ENCODE peak calls at places on chromosome 12, in ten cellular contexts. One of them, this sample, is unnamed.

GRCh38 chr12:117506333-117506732 is 144.9 kb upstream of the NOS1 start:
- DNase-seq in DND-41: no peak
- DNase-seq in heart left ventricle: no peak
- DNase-seq in mammary epithelial cell: no peak
- DNase-seq in uterus: no peak
- DNase-seq in GM23248: no peak
- DNase-seq in A673: no peak
- DNase-seq in ascending aorta: no peak
- DNase-seq in K562: no peak
- DNase-seq in CD4-positive, alpha-beta memory T cell: no peak
- DNase-seq in this sample: no peak

GRCh38 chr12:30824311-30824710 is 69.6 kb upstream of the CAPRIN2 start:
- DNase-seq in heart left ventricle: no peak
- DNase-seq in DND-41: no peak
- DNase-seq in A673: no peak
- DNase-seq in uterus: no peak
- DNase-seq in K562: no peak
- DNase-seq in CD4-positive, alpha-beta memory T cell: no peak
- DNase-seq in GM23248: no peak
- DNase-seq in mammary epithelial cell: no peak
- DNase-seq in ascending aorta: no peak
- DNase-seq in this sample: no peak

GRCh38 chr12:124498178-124498869 is 69.1 kb downstream of the NCOR2 start:
- DNase-seq in DND-41: no peak
- DNase-seq in heart left ventricle: no peak
- DNase-seq in uterus: no peak
- DNase-seq in K562: no peak
- DNase-seq in A673: no peak
- DNase-seq in GM23248: peak; percentile 81
- DNase-seq in mammary epithelial cell: no peak
- DNase-seq in ascending aorta: no peak
- DNase-seq in CD4-positive, alpha-beta memory T cell: no peak
- DNase-seq in this sample: no peak

GRCh38 chr12:47652491-47653234 is 53.2 kb downstream of the RPAP3 start:
- DNase-seq in ascending aorta: no peak
- DNase-seq in uterus: no peak
- DNase-seq in A673: peak; percentile 89
- DNase-seq in K562: no peak
- DNase-seq in DND-41: no peak
- DNase-seq in CD4-positive, alpha-beta memory T cell: no peak
- DNase-seq in GM23248: peak; percentile 17
- DNase-seq in mammary epithelial cell: no peak
- DNase-seq in heart left ventricle: no peak
- DNase-seq in this sample: no peak

GRCh38 chr12:45671254-45671653 is 58.3 kb upstream of the ARID2 start:
- DNase-seq in heart left ventricle: peak; percentile 26
- DNase-seq in mammary epithelial cell: no peak
- DNase-seq in GM23248: peak; percentile 61
- DNase-seq in CD4-positive, alpha-beta memory T cell: no peak
- DNase-seq in ascending aorta: no peak
- DNase-seq in K562: no peak
- DNase-seq in uterus: no peak
- DNase-seq in DND-41: no peak
- DNase-seq in A673: no peak
- DNase-seq in this sample: no peak

GRCh38 chr12:80837342-80837978 is 100.3 kb downstream of the LIN7A start:
- DNase-seq in CD4-positive, alpha-beta memory T cell: no peak
- DNase-seq in A673: peak; percentile 82
- DNase-seq in ascending aorta: no peak
- DNase-seq in K562: no peak
- DNase-seq in heart left ventricle: no peak
- DNase-seq in mammary epithelial cell: peak; percentile 24
- DNase-seq in GM23248: peak; percentile 77
- DNase-seq in uterus: peak; percentile 22
- DNase-seq in DND-41: no peak
- DNase-seq in this sample: no peak

GRCh38 chr12:106894774-106895173 is 60.9 kb upstream of the TMEM263 start:
- DNase-seq in ascending aorta: no peak
- DNase-seq in K562: no peak
- DNase-seq in heart left ventricle: no peak
- DNase-seq in mammary epithelial cell: no peak
- DNase-seq in CD4-positive, alpha-beta memory T cell: no peak
- DNase-seq in GM23248: no peak
- DNase-seq in DND-41: no peak
- DNase-seq in A673: no peak
- DNase-seq in uterus: no peak
- DNase-seq in this sample: no peak

GRCh38 chr12:99722690-99723486 is 75.3 kb downstream of the GARIN6 start:
- DNase-seq in DND-41: no peak
- DNase-seq in CD4-positive, alpha-beta memory T cell: no peak
- DNase-seq in A673: no peak
- DNase-seq in uterus: no peak
- DNase-seq in K562: no peak
- DNase-seq in GM23248: no peak
- DNase-seq in mammary epithelial cell: no peak
- DNase-seq in ascending aorta: no peak
- DNase-seq in heart left ventricle: no peak
- DNase-seq in this sample: no peak

GRCh38 chr12:122844366-122844971 is 9.2 kb downstream of the HIP1R start:
- DNase-seq in mammary epithelial cell: no peak
- DNase-seq in ascending aorta: no peak
- DNase-seq in A673: no peak
- DNase-seq in DND-41: no peak
- DNase-seq in CD4-positive, alpha-beta memory T cell: no peak
- DNase-seq in K562: no peak
- DNase-seq in heart left ventricle: no peak
- DNase-seq in uterus: no peak
- DNase-seq in GM23248: no peak
- DNase-seq in this sample: no peak

DNA sequence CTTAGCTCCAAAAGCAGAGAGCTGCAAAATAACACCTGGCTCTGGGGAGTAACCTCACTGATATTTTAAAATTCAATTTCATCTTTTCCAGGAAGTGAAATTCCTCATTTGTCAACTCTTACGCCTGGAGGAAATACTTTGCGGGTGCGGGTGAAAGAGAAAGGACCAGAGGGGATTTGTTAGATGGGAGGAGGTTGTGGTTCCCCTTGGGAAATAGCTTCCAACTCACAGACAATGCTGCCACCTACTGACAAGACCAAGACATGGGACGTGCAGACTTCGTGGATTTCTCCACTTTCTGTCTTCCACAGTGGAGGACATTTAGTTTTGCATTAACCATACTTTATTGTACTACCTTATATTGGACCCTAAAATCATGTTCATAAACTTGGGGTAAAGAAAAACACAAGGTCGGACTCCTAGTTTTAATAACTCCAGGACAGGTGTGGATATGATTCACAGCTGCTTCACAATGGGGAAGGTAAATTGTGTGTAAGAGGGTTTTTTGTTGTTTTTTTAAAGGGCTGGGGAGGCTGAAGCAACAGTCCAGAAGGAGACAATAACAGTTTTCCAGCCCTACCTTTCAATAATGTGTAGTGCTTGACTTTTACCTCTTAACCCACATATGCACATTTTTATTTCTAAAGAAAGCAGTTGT is 10.8 kb downstream of the FBXL14 start:
- DNase-seq in mammary epithelial cell: peak; percentile 70
- DNase-seq in A673: peak; percentile 88
- DNase-seq in heart left ventricle: peak; percentile 71
- DNase-seq in K562: peak; percentile 70
- DNase-seq in GM23248: peak; percentile 93
- DNase-seq in DND-41: peak; percentile 79
- DNase-seq in ascending aorta: peak; percentile 82
- DNase-seq in CD4-positive, alpha-beta memory T cell: peak; percentile 65
- DNase-seq in uterus: peak; percentile 68
- DNase-seq in this sample: peak; percentile 68
- H3K27me3 ChIP-seq in mammary epithelial cell: no peaks in the 10 kb centered on the region
- H3K27me3 ChIP-seq in A673: no peaks in the 10 kb centered on the region
- H3K27me3 ChIP-seq in heart left ventricle: no peaks in the 10 kb centered on the region
- H3K27me3 ChIP-seq in K562: no peaks in the 10 kb centered on the region
- H3K27me3 ChIP-seq in GM23248: no peaks in the 10 kb centered on the region
- H3K27me3 ChIP-seq in DND-41: no peaks in the 10 kb centered on the region
- H3K27me3 ChIP-seq in ascending aorta: no peaks in the 10 kb centered on the region
- H3K27me3 ChIP-seq in CD4-positive, alpha-beta memory T cell: no peaks in the 10 kb centered on the region
- H3K27me3 ChIP-seq in uterus: no peaks in the 10 kb centered on the region
- H3K27me3 ChIP-seq in this sample: no peaks in the 10 kb centered on the region

GRCh38 chr12:52532636-52533035 is 12.4 kb upstream of the KRT5 start:
- DNase-seq in A673: no peak
- DNase-seq in K562: no peak
- DNase-seq in DND-41: no peak
- DNase-seq in uterus: no peak
- DNase-seq in GM23248: no peak
- DNase-seq in CD4-positive, alpha-beta memory T cell: no peak
- DNase-seq in heart left ventricle: no peak
- DNase-seq in ascending aorta: no peak
- DNase-seq in mammary epithelial cell: no peak
- DNase-seq in this sample: no peak

GRCh38 chr12:52530366-52530765 is 10.2 kb upstream of the KRT5 start:
- DNase-seq in DND-41: no peak
- DNase-seq in heart left ventricle: no peak
- DNase-seq in uterus: peak; percentile 0
- DNase-seq in mammary epithelial cell: no peak
- DNase-seq in K562: no peak
- DNase-seq in ascending aorta: no peak
- DNase-seq in CD4-positive, alpha-beta memory T cell: no peak
- DNase-seq in A673: no peak
- DNase-seq in GM23248: no peak
- DNase-seq in this sample: no peak

GRCh38 chr12:52530905-52531304 is 10.7 kb upstream of the KRT5 start:
- DNase-seq in ascending aorta: no peak
- DNase-seq in DND-41: no peak
- DNase-seq in uterus: no peak
- DNase-seq in heart left ventricle: no peak
- DNase-seq in GM23248: no peak
- DNase-seq in mammary epithelial cell: no peak
- DNase-seq in CD4-positive, alpha-beta memory T cell: no peak
- DNase-seq in K562: no peak
- DNase-seq in A673: no peak
- DNase-seq in this sample: no peak

GRCh38 chr12:52529846-52530245 is 9.7 kb upstream of the KRT5 start:
- DNase-seq in A673: no peak
- DNase-seq in mammary epithelial cell: no peak
- DNase-seq in K562: no peak
- DNase-seq in GM23248: no peak
- DNase-seq in heart left ventricle: no peak
- DNase-seq in DND-41: no peak
- DNase-seq in ascending aorta: no peak
- DNase-seq in CD4-positive, alpha-beta memory T cell: no peak
- DNase-seq in uterus: peak; percentile 3
- DNase-seq in this sample: no peak

DNA sequence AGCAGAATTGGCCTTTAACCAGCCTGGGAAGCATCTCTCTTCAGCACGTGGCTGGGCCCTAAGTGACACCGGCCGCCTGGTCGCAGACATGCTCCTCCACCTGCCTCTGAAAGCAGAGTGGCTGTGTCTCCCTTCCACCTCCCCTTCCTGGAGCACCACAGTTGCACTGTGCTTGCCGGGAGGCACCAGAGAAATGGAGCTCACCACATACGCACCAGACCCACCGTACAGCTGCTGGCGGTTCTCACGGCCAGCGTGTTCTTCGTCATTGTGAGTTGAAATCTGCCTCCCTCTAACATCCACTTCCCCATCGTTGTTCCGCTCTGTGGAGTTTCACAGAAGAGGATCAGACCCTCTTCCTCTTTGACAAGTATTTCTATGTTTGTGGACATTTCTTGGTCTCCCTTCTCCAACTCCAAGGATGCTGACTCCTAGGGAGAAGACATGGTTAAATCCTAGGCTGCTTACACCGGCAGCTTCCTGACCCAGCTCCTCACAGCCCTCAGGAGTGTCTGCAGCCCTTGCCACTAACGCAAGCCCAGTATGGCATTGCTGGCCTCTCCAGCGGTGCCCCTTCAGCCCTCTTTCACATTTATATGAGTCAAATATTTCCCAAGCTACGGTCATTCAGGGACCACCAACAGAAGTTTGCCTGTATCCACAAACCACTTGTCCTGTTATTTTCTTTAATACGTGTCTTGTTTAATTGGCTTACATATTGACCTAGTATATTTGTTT is 11.5 kb upstream of the KRT5 start:
- DNase-seq in uterus: no peak
- DNase-seq in mammary epithelial cell: no peak
- DNase-seq in A673: no peak
- DNase-seq in DND-41: no peak
- DNase-seq in heart left ventricle: no peak
- DNase-seq in K562: no peak
- DNase-seq in CD4-positive, alpha-beta memory T cell: no peak
- DNase-seq in ascending aorta: no peak
- DNase-seq in GM23248: no peak
- DNase-seq in this sample: no peak
- H3K4me1 ChIP-seq in uterus: no peaks in the 10 kb centered on the region
- H3K4me1 ChIP-seq in mammary epithelial cell: peaks cover 7% of the 10 kb centered on the region
- H3K4me1 ChIP-seq in A673: no peaks in the 10 kb centered on the region
- H3K4me1 ChIP-seq in DND-41: no peaks in the 10 kb centered on the region
- H3K4me1 ChIP-seq in heart left ventricle: no peaks in the 10 kb centered on the region
- H3K4me1 ChIP-seq in K562: no peaks in the 10 kb centered on the region
- H3K4me1 ChIP-seq in CD4-positive, alpha-beta memory T cell: no peaks in the 10 kb centered on the region
- H3K4me1 ChIP-seq in ascending aorta: no peaks in the 10 kb centered on the region
- H3K4me1 ChIP-seq in GM23248: no peaks in the 10 kb centered on the region
- H3K4me1 ChIP-seq in this sample: peaks cover 7% of the 10 kb centered on the region

DNA sequence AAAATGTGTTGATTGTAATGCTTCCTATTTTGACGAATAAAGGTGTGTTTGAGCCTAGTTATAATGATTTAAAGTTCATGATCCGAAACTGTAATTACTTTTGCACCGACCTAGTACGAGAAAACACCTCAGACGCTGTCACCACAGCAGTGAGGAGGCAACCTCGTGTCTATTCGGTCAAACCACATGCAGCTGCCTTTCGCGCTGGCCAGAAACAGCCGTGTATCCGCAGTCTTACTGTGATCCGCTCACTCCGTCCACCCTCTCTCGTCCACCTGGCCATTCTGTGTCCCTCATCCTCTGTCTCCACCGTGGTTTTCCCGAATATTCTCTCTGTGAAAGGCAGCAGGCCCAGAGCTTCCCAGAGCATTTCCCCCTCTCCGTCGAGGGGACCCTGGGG is 67.1 kb downstream of the NOC4L start:
- DNase-seq in ascending aorta: no peak
- DNase-seq in uterus: no peak
- DNase-seq in GM23248: no peak
- DNase-seq in K562: no peak
- DNase-seq in mammary epithelial cell: no peak
- DNase-seq in heart left ventricle: no peak
- DNase-seq in A673: no peak
- DNase-seq in CD4-positive, alpha-beta memory T cell: no peak
- DNase-seq in DND-41: no peak
- DNase-seq in this sample: no peak
- H3K27me3 ChIP-seq in ascending aorta: no peaks in the 10 kb centered on the region
- H3K27me3 ChIP-seq in uterus: no peaks in the 10 kb centered on the region
- H3K27me3 ChIP-seq in GM23248: peaks cover 16% of the 10 kb centered on the region
- H3K27me3 ChIP-seq in K562: peaks cover 31% of the 10 kb centered on the region
- H3K27me3 ChIP-seq in mammary epithelial cell: no peaks in the 10 kb centered on the region
- H3K27me3 ChIP-seq in heart left ventricle: peaks cover 22% of the 10 kb centered on the region
- H3K27me3 ChIP-seq in A673: peaks cover 4% of the 10 kb centered on the region
- H3K27me3 ChIP-seq in CD4-positive, alpha-beta memory T cell: no peaks in the 10 kb centered on the region
- H3K27me3 ChIP-seq in DND-41: no peaks in the 10 kb centered on the region
- H3K27me3 ChIP-seq in this sample: no peaks in the 10 kb centered on the region

DNA sequence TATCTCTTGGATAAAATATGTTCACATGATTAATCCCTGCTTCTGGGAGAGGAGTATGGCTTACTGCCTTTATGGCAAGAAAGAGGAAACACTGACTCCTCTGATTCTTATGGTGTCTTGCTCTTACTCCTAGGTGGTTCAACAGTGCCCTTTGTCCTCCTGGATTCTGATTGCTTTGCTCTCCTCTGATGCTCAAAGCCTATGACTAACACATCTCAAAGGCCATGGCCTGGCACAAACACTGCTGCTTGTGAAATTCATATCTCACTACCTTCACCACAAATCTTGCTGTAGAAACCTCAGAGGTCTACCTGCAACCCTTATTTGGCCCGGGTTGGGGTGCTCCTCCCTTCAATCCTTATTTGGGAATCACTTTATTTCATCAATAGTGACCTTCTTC is 217.2 kb downstream of the C12orf50 start:
- DNase-seq in DND-41: no peak
- DNase-seq in mammary epithelial cell: peak; percentile 62
- DNase-seq in K562: no peak
- DNase-seq in ascending aorta: no peak
- DNase-seq in CD4-positive, alpha-beta memory T cell: no peak
- DNase-seq in uterus: no peak
- DNase-seq in A673: no peak
- DNase-seq in GM23248: peak; percentile 32
- DNase-seq in heart left ventricle: no peak
- DNase-seq in this sample: no peak
- H3K4me1 ChIP-seq in DND-41: no peaks in the 10 kb centered on the region
- H3K4me1 ChIP-seq in mammary epithelial cell: peaks cover 16% of the 10 kb centered on the region
- H3K4me1 ChIP-seq in K562: no peaks in the 10 kb centered on the region
- H3K4me1 ChIP-seq in ascending aorta: peaks cover 7% of the 10 kb centered on the region
- H3K4me1 ChIP-seq in CD4-positive, alpha-beta memory T cell: no peaks in the 10 kb centered on the region
- H3K4me1 ChIP-seq in uterus: no peaks in the 10 kb centered on the region
- H3K4me1 ChIP-seq in A673: no peaks in the 10 kb centered on the region
- H3K4me1 ChIP-seq in GM23248: peaks cover 50% of the 10 kb centered on the region
- H3K4me1 ChIP-seq in heart left ventricle: no peaks in the 10 kb centered on the region
- H3K4me1 ChIP-seq in this sample: no peaks in the 10 kb centered on the region